ENCODE peak calls at places on chromosomes 5 and 9, in five cellular contexts. O is fibroblast of lung, C is thoracic aorta, F is HCT116, W is fibroblast of the aortic adventitia. Z is an unnamed sample.

GRCh38 chr5:1421521-1422341 is 23.5 kb downstream of the SLC6A3 start:
- DNase-seq in O (no peak), C (no peak), F (no peak), W (no peak), Z (no peak)

GRCh38 chr5:80755634-80756033 is 100.9 kb upstream of the DHFR start:
- DNase-seq in O (no peak), C (no peak), F (no peak), W (no peak), Z (no peak)

GRCh38 chr9:86321373-86321772 is 32.8 kb downstream of the TUT7 start:
- DNase-seq in O (peak; percentile 85), C (no peak), F (no peak), W (peak; percentile 97), Z (peak; percentile 81)

GRCh38 chr9:137370865-137371520 is 52.0 kb downstream of the EXD3 start:
- DNase-seq in O (no peak), C (no peak), F (no peak), W (no peak), Z (no peak)

GRCh38 chr5:59321631-59322030 is 571.9 kb downstream of the PDE4D start:
- DNase-seq in O (no peak), C (no peak), F (no peak), W (no peak), Z (no peak)

GRCh38 chr5:160188151-160188967 is 40.9 kb upstream of the FABP6 start:
- DNase-seq in O (peak; percentile 88), C (no peak), F (no peak), W (peak; percentile 96), Z (peak; percentile 88)

GRCh38 chr9:35000535-35001284 is 11.2 kb downstream of the DNAJB5 start:
- DNase-seq in O (no peak), C (no peak), F (no peak), W (no peak), Z (peak; percentile 39)

GRCh38 chr9:91185193-91185886 is 176.4 kb downstream of the AUH start:
- DNase-seq in O (no peak), C (no peak), F (no peak), W (no peak), Z (no peak)

GRCh38 chr9:21326526-21327139 is 8.6 kb downstream of the KLHL9 start:
- DNase-seq in O (peak; percentile 59), C (no peak), F (no peak), W (peak; percentile 64), Z (peak; percentile 57)

GRCh38 chr5:371811-372555 is 50.5 kb downstream of the AHRR start:
- DNase-seq in O (no peak), C (no peak), F (no peak), W (no peak), Z (no peak)

GRCh38 chr5:156201793-156202388 is 125.1 kb upstream of the SGCD start:
- DNase-seq in O (peak; percentile 68), C (no peak), F (no peak), W (no peak), Z (peak; percentile 14)

GRCh38 chr9:84397822-84398221 is 57.3 kb upstream of the SLC28A3 start:
- DNase-seq in O (peak; percentile 43), C (no peak), F (no peak), W (peak; percentile 27), Z (peak; percentile 32)

GRCh38 chr5:16589658-16590057 is 27.1 kb downstream of the RETREG1 start:
- DNase-seq in O (no peak), C (no peak), F (no peak), W (no peak), Z (no peak)

GRCh38 chr5:4113905-4114304 is 518.3 kb downstream of the IRX1 start:
- DNase-seq in O (no peak), C (no peak), F (no peak), W (no peak), Z (no peak)

GRCh38 chr9:122016789-122017188 is 76.3 kb downstream of the TTLL11 start:
- DNase-seq in O (no peak), C (no peak), F (no peak), W (peak; percentile 15), Z (peak; percentile 19)

GRCh38 chr9:15081021-15081753 is 171.0 kb upstream of the FREM1 start:
- DNase-seq in O (no peak), C (no peak), F (no peak), W (no peak), Z (no peak)

GRCh38 chr5:159240301-159240870 is 22.7 kb upstream of the UBLCP1 start:
- DNase-seq in O (no peak), C (no peak), F (no peak), W (no peak), Z (peak; percentile 46)

GRCh38 chr5:120252839-120253238 is 211.3 kb upstream of the PRR16 start:
- DNase-seq in O (peak; percentile 24), C (no peak), F (no peak), W (no peak), Z (no peak)

GRCh38 chr5:150579462-150580400 is 60.7 kb upstream of the SYNPO start:
- DNase-seq in O (no peak), C (no peak), F (no peak), W (no peak), Z (no peak)

GRCh38 chr5:11335881-11336760 is 568.1 kb downstream of the CTNND2 start:
- DNase-seq in O (no peak), C (no peak), F (no peak), W (no peak), Z (no peak)

GRCh38 chr5:133838286-133838685 is 130.1 kb downstream of the C5orf15 start:
- DNase-seq in O (no peak), C (no peak), F (no peak), W (no peak), Z (no peak)

GRCh38 chr9:2934883-2935282 is 91.0 kb upstream of the PUM3 start:
- DNase-seq in O (no peak), C (no peak), F (no peak), W (no peak), Z (no peak)

GRCh38 chr9:19998153-19998552 is 209.3 kb upstream of the SLC24A2 start:
- DNase-seq in O (peak; percentile 19), C (no peak), F (peak; percentile 12), W (peak; percentile 29), Z (no peak)

GRCh38 chr9:19995619-19996018 is 206.8 kb upstream of the SLC24A2 start:
- DNase-seq in O (no peak), C (no peak), F (no peak), W (no peak), Z (no peak)

GRCh38 chr9:19999491-20000057 is 210.7 kb upstream of the SLC24A2 start:
- DNase-seq in O (peak; percentile 66), C (no peak), F (peak; percentile 49), W (peak; percentile 58), Z (peak; percentile 50)

GRCh38 chr9:20001058-20001457 is 212.2 kb upstream of the SLC24A2 start:
- DNase-seq in O (no peak), C (no peak), F (no peak), W (no peak), Z (no peak)

DNA sequence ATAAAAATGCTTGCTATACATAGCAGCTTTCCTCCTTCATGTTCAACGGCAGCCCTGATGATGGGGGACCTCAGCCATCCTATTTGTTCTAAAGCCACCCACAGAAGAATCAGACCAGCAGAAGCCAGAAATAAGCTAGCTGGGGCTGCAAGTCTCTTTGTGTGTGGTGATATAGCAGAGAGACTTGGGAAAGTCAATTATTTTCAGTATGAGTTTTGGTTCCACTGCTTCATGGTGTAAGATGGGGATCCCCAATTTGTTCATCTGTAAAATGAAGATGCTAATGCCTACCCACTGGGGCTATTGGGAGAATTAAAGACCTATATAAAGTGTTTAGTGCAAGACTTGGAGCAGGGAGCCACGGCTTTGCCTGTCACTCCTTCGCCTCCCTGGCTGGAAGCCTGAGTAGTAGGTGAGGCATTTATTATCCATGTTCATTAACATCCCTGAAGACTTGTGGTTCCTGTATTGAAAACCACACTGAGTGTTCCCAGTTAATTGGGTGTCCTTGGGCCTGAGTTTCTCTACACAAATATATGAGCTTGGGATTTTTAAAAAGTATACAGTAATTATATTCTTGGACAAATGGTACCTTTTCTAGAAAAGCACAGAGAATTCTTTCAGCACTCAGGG is 210.1 kb upstream of the SLC24A2 start:
- DNase-seq in O (no peak), C (no peak), F (no peak), W (no peak), Z (no peak)
- H3K4me3 ChIP-seq in O (no peak overlapping the region), C (no peak overlapping the region), F (no peak overlapping the region), W (no peak overlapping the region), Z (no peak overlapping the region)

GRCh38 chr5:154196955-154197652 is 6.6 kb downstream of the GALNT10 start:
- DNase-seq in O (peak; percentile 58), C (no peak), F (no peak), W (peak; percentile 80), Z (peak; percentile 71)
- TF ChIP-seq CTCF in O (peak; percentile 55), C (no peak), F (peak; percentile 27), W (peak; percentile 59), Z (peak; percentile 51)

GRCh38 chr5:142784405-142784955 is 14.3 kb downstream of the ARHGAP26 start:
- DNase-seq in O (no peak), C (no peak), F (no peak), W (no peak), Z (no peak)
- H3K4me3 ChIP-seq in O (no peak overlapping the region), C (peak overlapping the region; percentile 45), F (no peak overlapping the region), W (no peak overlapping the region), Z (no peak overlapping the region)

GRCh38 chr5:97112212-97112611 is 30.2 kb downstream of the LIX1 start:
- DNase-seq in O (no peak), C (no peak), F (no peak), W (no peak), Z (no peak)
- TF ChIP-seq CTCF in O (no peak), C (no peak), F (no peak), W (no peak), Z (no peak)

GRCh38 chr5:169223595-169223953 is 77.4 kb downstream of the SLIT3 start:
- DNase-seq in O (no peak), C (no peak), F (no peak), W (peak; percentile 83), Z (no peak)

GRCh38 chr5:169226904-169227303 is 74.0 kb downstream of the SLIT3 start:
- DNase-seq in O (no peak), C (no peak), F (no peak), W (no peak), Z (no peak)

GRCh38 chr5:169222934-169223594 is 77.9 kb downstream of the SLIT3 start:
- DNase-seq in O (no peak), C (no peak), F (no peak), W (peak; percentile 42), Z (no peak)

GRCh38 chr5:169229342-169229892 is 71.5 kb downstream of the SLIT3 start:
- DNase-seq in O (no peak), C (no peak), F (no peak), W (peak; percentile 63), Z (no peak)

GRCh38 chr5:169225830-169226356 is 75.0 kb downstream of the SLIT3 start:
- DNase-seq in O (no peak), C (no peak), F (no peak), W (no peak), Z (no peak)
- H3K4me3 ChIP-seq in O (no peak overlapping the region), C (no peak overlapping the region), F (no peak overlapping the region), W (no peak overlapping the region), Z (no peak overlapping the region)

Z was measured in fibroblast of villous mesenchyme.